ENCODE peak calls at places on chromosomes 6 and 20, in eight cellular contexts. V is GM12878, B is breast epithelium, O is cardiac muscle cell, D is Panc1, P is left lung, H is heart left ventricle, E is PC-9. K is an unnamed sample. For H3K27me3, the result is how much of the 10 kb centered on the place peaks cover.

GRCh38 chr20:14451458-14451857 is 114.0 kb upstream of the FLRT3 start:
- DNase-seq in V (no peak), B (no peak), O (no peak), D (no peak), P (no peak), H (no peak), E (no peak), K (no peak)

GRCh38 chr20:1536893-1537730 is 20.4 kb downstream of the SIRPD start:
- DNase-seq in V (no peak), B (no peak), O (no peak), D (no peak), P (no peak), H (peak), E (no peak), K (no peak)

GRCh38 chr20:47453167-47453782 is 48.4 kb upstream of the NCOA3 start:
- DNase-seq in V (peak), B (no peak), O (peak), D (peak), P (no peak), H (no peak), E (peak), K (no peak)

GRCh38 chr6:73394577-73395354 is at the start of gene DDX43:
- DNase-seq in V (no peak), B (peak), O (peak), D (peak), P (peak), H (peak), E (peak), K (no peak)

GRCh38 chr6:113488812-113489685 is 368.1 kb upstream of the MARCKS start:
- DNase-seq in V (no peak), B (no peak), O (no peak), D (no peak), P (no peak), H (no peak), E (no peak), K (no peak)

GRCh38 chr20:32114305-32114960 is 4.9 kb downstream of the TM9SF4 start:
- DNase-seq in V (no peak), B (no peak), O (no peak), D (no peak), P (no peak), H (no peak), E (no peak), K (no peak)

GRCh38 chr6:31246051-31246495 is 25.8 kb downstream of the HLA-C start:
- DNase-seq in V (no peak), B (no peak), O (peak), D (peak), P (no peak), H (no peak), E (peak), K (no peak)

GRCh38 chr20:55132523-55132922 is 657.1 kb downstream of the DOK5 start:
- DNase-seq in V (no peak), B (no peak), O (no peak), D (no peak), P (no peak), H (no peak), E (no peak), K (no peak)

GRCh38 chr6:4397307-4397706 is 261.9 kb upstream of the ECI2 start:
- DNase-seq in V (no peak), B (no peak), O (no peak), D (no peak), P (no peak), H (no peak), E (no peak), K (no peak)

GRCh38 chr6:38027685-38028373 is 208.3 kb downstream of the ZFAND3 start:
- DNase-seq in V (no peak), B (no peak), O (peak), D (no peak), P (no peak), H (no peak), E (no peak), K (no peak)

GRCh38 chr20:57772349-57772964 is 62.6 kb upstream of the PMEPA1 start:
- DNase-seq in V (no peak), B (no peak), O (peak), D (peak), P (peak), H (no peak), E (peak), K (no peak)

GRCh38 chr6:21710908-21711627 is 117.5 kb downstream of the SOX4 start:
- DNase-seq in V (no peak), B (no peak), O (no peak), D (no peak), P (no peak), H (no peak), E (no peak), K (no peak)

GRCh38 chr6:56868687-56869086 is 86.2 kb upstream of the BEND6 start:
- DNase-seq in V (no peak), B (no peak), O (peak), D (no peak), P (no peak), H (no peak), E (no peak), K (no peak)

GRCh38 chr6:104949206-104949605 is 7.7 kb upstream of the LIN28B start:
- DNase-seq in V (no peak), B (no peak), O (no peak), D (no peak), P (no peak), H (no peak), E (no peak), K (no peak)

GRCh38 chr20:23995905-23996666 is 7.5 kb upstream of the GGTLC1 start:
- DNase-seq in V (no peak), B (no peak), O (peak), D (peak), P (no peak), H (no peak), E (peak), K (no peak)

GRCh38 chr6:7974932-7975763 is 64.6 kb upstream of the TXNDC5 start:
- DNase-seq in V (no peak), B (peak), O (peak), D (peak), P (peak), H (peak), E (peak), K (peak)

GRCh38 chr6:112877134-112878100 is 530.3 kb downstream of the RFPL4B start:
- DNase-seq in V (no peak), B (no peak), O (peak), D (no peak), P (no peak), H (no peak), E (no peak), K (no peak)

GRCh38 chr20:2220298-2220697 is 75.5 kb upstream of the TGM3 start:
- DNase-seq in V (no peak), B (no peak), O (no peak), D (no peak), P (no peak), H (no peak), E (no peak), K (no peak)

GRCh38 chr6:105459884-105460283 is 57.0 kb upstream of the PREP start:
- DNase-seq in V (peak), B (no peak), O (peak), D (no peak), P (no peak), H (no peak), E (no peak), K (no peak)

GRCh38 chr6:168332020-168332419 is 12.4 kb upstream of the DACT2 start:
- DNase-seq in V (no peak), B (no peak), O (no peak), D (no peak), P (no peak), H (no peak), E (no peak), K (no peak)

GRCh38 chr6:101266063-101266462 is 127.4 kb upstream of the GRIK2 start:
- DNase-seq in V (no peak), B (no peak), O (no peak), D (no peak), P (no peak), H (no peak), E (no peak), K (no peak)

GRCh38 chr20:51446656-51447055 is 95.9 kb downstream of the NFATC2 start:
- DNase-seq in V (no peak), B (no peak), O (peak), D (peak), P (no peak), H (peak), E (peak), K (no peak)

GRCh38 chr6:87420360-87420759 is 12.6 kb downstream of the CFAP206 start:
- DNase-seq in V (no peak), B (no peak), O (no peak), D (no peak), P (no peak), H (no peak), E (no peak), K (no peak)

GRCh38 chr20:3477861-3478544 is 7.2 kb downstream of the ATRN start:
- DNase-seq in V (no peak), B (no peak), O (no peak), D (no peak), P (no peak), H (no peak), E (no peak), K (no peak)

GRCh38 chr6:15996030-15996429 is 132.9 kb upstream of the MYLIP start:
- DNase-seq in V (no peak), B (no peak), O (peak), D (no peak), P (no peak), H (no peak), E (no peak), K (no peak)

GRCh38 chr6:161186173-161186769 is 87.6 kb downstream of the AGPAT4 start:
- DNase-seq in V (no peak), B (no peak), O (peak), D (peak), P (peak), H (no peak), E (no peak), K (peak)

GRCh38 chr6:87660226-87660886 is 41.7 kb downstream of the AKIRIN2 start:
- DNase-seq in V (no peak), B (no peak), O (peak), D (no peak), P (no peak), H (no peak), E (no peak), K (no peak)

GRCh38 chr20:61576372-61576771 is 324.3 kb downstream of the CDH4 start:
- DNase-seq in V (no peak), B (no peak), O (no peak), D (no peak), P (no peak), H (no peak), E (no peak), K (no peak)

GRCh38 chr6:156918647-156919046 is 141.5 kb downstream of the ARID1B start:
- DNase-seq in V (no peak), B (no peak), O (no peak), D (no peak), P (no peak), H (no peak), E (no peak), K (no peak)

GRCh38 chr6:6834356-6835342 is 246.1 kb downstream of the LY86 start:
- DNase-seq in V (no peak), B (no peak), O (no peak), D (no peak), P (peak), H (no peak), E (no peak), K (no peak)

GRCh38 chr20:58790440-58790839 is 60.3 kb downstream of the GNAS-AS1 start:
- DNase-seq in V (no peak), B (no peak), O (no peak), D (no peak), P (no peak), H (no peak), E (no peak), K (no peak)

GRCh38 chr6:7087066-7087465 is 20.7 kb upstream of the RREB1 start:
- DNase-seq in V (no peak), B (no peak), O (peak), D (no peak), P (no peak), H (no peak), E (no peak), K (no peak)

DNA sequence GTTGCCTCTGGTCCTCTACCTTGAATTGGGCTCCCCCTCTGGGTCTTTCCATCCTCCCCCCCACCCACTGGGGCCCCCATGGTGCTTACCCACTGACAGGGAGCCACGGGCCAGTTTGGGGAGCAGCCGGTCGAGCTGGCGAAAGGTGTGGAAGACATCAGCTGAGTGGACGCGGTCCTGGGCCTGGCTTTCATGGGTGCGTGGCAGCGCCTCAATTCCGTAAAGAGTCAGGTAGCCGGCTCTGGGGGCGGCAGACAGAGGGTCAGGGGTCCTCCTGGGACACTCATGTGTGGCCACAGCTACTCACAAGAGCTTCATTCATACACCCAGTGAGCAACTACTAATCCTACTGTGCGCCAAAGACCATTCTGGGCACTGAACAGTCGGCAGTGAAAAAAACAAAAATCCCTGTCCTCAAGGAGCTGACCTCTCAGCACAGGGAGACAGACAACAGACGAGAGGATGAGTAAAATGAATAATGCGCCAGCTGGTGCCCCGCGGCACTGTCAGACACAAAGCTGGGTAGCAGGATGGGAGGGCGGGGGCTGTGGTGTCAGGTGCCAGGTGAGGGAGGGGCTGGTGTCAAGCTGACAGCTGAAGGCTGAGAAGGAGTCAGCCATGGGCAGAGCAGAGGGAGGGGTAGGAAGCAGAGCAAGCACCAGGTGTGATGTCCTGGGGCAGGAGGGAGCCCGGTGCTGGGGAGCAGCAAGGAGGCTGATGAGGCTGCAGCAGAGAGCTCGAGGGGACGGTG is 28.3 kb downstream of the PTGIS start:
- DNase-seq in V (no peak), B (no peak), O (no peak), D (no peak), P (no peak), H (no peak), E (no peak), K (no peak)
- H3K27me3 ChIP-seq in V (under half), B (under half), O (under half), D (under half), P (under half), H (under half), E (under half), K (under half)

GRCh38 chr20:15642099-15642498 is 931.1 kb downstream of the KIF16B start:
- DNase-seq in V (no peak), B (no peak), O (no peak), D (no peak), P (no peak), H (no peak), E (no peak), K (no peak)

GRCh38 chr20:15638781-15639180 is 934.5 kb downstream of the KIF16B start:
- DNase-seq in V (no peak), B (no peak), O (no peak), D (no peak), P (no peak), H (no peak), E (no peak), K (no peak)

GRCh38 chr20:15642676-15643075 is 930.6 kb downstream of the KIF16B start:
- DNase-seq in V (no peak), B (no peak), O (no peak), D (no peak), P (no peak), H (no peak), E (no peak), K (no peak)

GRCh38 chr20:15639839-15640238 is 933.4 kb downstream of the KIF16B start:
- DNase-seq in V (no peak), B (no peak), O (no peak), D (no peak), P (no peak), H (no peak), E (no peak), K (no peak)

DNA sequence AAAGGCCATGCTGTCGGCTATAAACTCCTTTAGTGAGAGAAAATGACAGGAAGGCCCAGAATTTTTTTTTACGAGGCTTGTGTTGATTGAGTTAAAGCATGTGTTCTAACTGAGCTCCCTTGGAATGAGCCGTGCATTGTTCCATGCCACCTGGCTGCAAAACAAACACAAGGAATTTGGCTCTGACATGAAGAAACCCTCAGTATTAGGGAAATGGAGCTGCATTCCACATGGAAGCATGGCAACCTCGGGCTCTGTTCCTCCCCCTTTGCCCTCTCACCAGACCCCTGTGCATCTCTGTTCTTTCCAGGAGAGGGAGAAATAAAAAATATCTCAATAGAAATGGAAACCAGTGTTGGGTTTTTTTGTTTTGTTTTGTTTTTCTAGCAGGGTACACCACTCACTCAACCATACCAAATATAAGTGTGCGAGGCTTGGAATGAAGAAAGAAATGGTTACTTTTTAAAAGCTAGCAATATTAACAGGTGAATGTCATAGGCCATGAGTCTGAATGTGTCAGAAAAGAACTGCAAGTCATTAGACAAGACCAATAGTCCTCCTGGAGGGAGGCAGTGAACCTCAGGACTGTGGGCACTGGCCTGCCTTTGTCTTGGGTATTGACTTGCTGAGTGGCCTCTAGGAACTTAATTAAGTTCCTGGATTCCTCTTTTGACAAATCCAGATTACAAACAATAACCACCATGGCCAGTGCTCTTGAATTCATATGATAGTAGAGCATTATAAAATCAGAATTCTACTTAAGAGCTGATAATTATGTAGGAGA is 935.1 kb downstream of the KIF16B start:
- DNase-seq in V (no peak), B (no peak), O (no peak), D (no peak), P (no peak), H (no peak), E (no peak), K (no peak)
- H3K27ac ChIP-seq in V (no peak), B (no peak), O (no peak), D (no peak), P (no peak), H (no peak), E (no peak), K (no peak)

GRCh38 chr6:35267446-35267845 is 7.9 kb downstream of the ZNF76 start:
- DNase-seq in V (no peak), B (no peak), O (no peak), D (no peak), P (no peak), H (no peak), E (no peak), K (no peak)
- TF ChIP-seq CTCF in V (no peak), B (no peak), O (no peak), D (no peak), P (no peak), H (no peak), E (no peak), K (no peak)

DNA sequence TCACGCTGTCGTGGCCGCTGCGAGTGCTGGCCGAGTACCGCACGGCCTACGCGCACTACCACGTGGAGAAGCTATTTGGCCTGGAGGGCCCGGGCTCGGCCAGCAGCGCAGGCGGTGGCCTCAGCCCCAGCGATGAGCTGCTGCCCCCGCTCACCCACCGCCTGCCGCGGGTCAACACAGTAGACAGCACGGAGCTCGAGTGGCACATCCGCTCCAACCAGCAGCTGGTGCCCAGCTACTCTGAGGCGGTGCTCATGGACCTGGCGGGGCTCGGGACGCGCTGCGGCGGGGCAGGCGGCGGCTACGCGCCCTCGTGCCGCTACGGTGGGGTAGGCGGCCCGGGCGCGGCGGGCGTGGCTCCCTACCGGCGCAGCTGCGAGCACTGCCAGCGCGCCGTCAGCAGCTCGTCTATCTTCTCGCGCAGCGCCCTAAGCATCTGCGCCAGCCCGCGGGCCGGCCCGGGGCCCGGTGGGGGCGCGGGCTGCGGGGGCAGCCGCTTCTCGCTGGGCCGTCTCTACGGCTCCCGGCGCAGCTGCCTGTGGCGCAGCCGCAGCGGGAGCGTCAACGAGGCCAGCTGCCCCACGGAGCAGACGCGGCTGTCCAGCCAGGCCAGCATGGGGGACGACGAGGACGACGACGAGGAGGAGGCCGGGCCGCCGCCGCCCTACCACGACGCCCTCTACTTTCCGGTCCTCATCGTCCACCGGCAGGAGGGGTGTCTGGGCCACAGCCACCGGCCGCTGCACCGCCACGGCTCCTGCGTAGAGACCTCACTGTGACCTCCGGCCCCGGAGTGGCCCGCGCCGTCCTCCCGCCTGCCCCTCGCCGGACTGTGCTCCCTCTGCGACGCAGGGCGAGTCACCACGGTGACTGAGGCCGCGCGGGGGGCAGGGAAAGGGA is 5.7 kb downstream of the TMEM151B start:
- DNase-seq in V (no peak), B (no peak), O (no peak), D (no peak), P (no peak), H (peak), E (no peak), K (no peak)
- H3K27me3 ChIP-seq in V (under half), B (under half), O (under half), D (under half), P (half or more), H (under half), E (under half), K (under half)

GRCh38 chr20:63686492-63687321 is 9.7 kb upstream of the TNFRSF6B start:
- DNase-seq in V (no peak), B (no peak), O (peak), D (no peak), P (peak), H (peak), E (peak), K (no peak)
- H3K27ac ChIP-seq in V (no peak), B (peak), O (peak), D (peak), P (peak), H (peak), E (no peak), K (peak)

GRCh38 chr6:118511930-118512715 is 36.0 kb upstream of the PLN start:
- DNase-seq in V (no peak), B (no peak), O (no peak), D (no peak), P (no peak), H (no peak), E (no peak), K (no peak)

GRCh38 chr6:118505656-118506055 is 42.4 kb upstream of the PLN start:
- DNase-seq in V (no peak), B (no peak), O (no peak), D (no peak), P (no peak), H (no peak), E (no peak), K (no peak)

GRCh38 chr6:118506071-118506638 is 41.9 kb upstream of the PLN start:
- DNase-seq in V (no peak), B (no peak), O (no peak), D (no peak), P (no peak), H (no peak), E (no peak), K (no peak)

GRCh38 chr6:118507636-118508035 is 40.5 kb upstream of the PLN start:
- DNase-seq in V (no peak), B (no peak), O (no peak), D (no peak), P (no peak), H (no peak), E (no peak), K (no peak)

GRCh38 chr6:118509009-118509617 is 39.0 kb upstream of the PLN start:
- DNase-seq in V (no peak), B (no peak), O (peak), D (peak), P (no peak), H (no peak), E (peak), K (no peak)
- TF ChIP-seq CTCF in V (peak), B (no peak), O (peak), D (peak), P (peak), H (peak), E (peak), K (peak)

K was measured in dorsolateral prefrontal cortex.